ENCODE peak calls at places on chromosome 6, in five cellular contexts. One of them, this sample, is unnamed.

GRCh38 chr6:157529654-157530039 is 148.7 kb downstream of the ZDHHC14 start:
- DNase-seq in H1: no peak
- DNase-seq in GM13976: no peak
- DNase-seq in T-helper 1 cell: no peak
- DNase-seq in RWPE1: no peak
- DNase-seq in this sample: no peak

GRCh38 chr6:42088101-42088591 is 37.8 kb downstream of the TAF8 start:
- DNase-seq in H1: no peak
- DNase-seq in GM13976: no peak
- DNase-seq in T-helper 1 cell: no peak
- DNase-seq in RWPE1: peak; percentile 75
- DNase-seq in this sample: no peak

GRCh38 chr6:155273438-155273837 is 9.6 kb downstream of the CLDN20 start:
- DNase-seq in H1: no peak
- DNase-seq in GM13976: no peak
- DNase-seq in T-helper 1 cell: no peak
- DNase-seq in RWPE1: peak; percentile 24
- DNase-seq in this sample: no peak

GRCh38 chr6:113529191-113529590 is 328.0 kb upstream of the MARCKS start:
- DNase-seq in H1: no peak
- DNase-seq in GM13976: no peak
- DNase-seq in T-helper 1 cell: no peak
- DNase-seq in RWPE1: peak; percentile 19
- DNase-seq in this sample: no peak

GRCh38 chr6:161038229-161039003 is 46.8 kb downstream of the MAP3K4 start:
- DNase-seq in H1: no peak
- DNase-seq in GM13976: peak; percentile 37
- DNase-seq in T-helper 1 cell: no peak
- DNase-seq in RWPE1: peak; percentile 81
- DNase-seq in this sample: no peak

GRCh38 chr6:72272958-72273357 is 348.9 kb upstream of the KCNQ5 start:
- DNase-seq in H1: no peak
- DNase-seq in GM13976: no peak
- DNase-seq in T-helper 1 cell: no peak
- DNase-seq in RWPE1: no peak
- DNase-seq in this sample: no peak

GRCh38 chr6:40852667-40853383 is 186.2 kb downstream of the UNC5CL start:
- DNase-seq in H1: no peak
- DNase-seq in GM13976: peak; percentile 21
- DNase-seq in T-helper 1 cell: no peak
- DNase-seq in RWPE1: no peak
- DNase-seq in this sample: no peak

GRCh38 chr6:151068761-151069312 is 170.9 kb upstream of the AKAP12 start:
- DNase-seq in H1: no peak
- DNase-seq in GM13976: no peak
- DNase-seq in T-helper 1 cell: no peak
- DNase-seq in RWPE1: no peak
- DNase-seq in this sample: no peak

GRCh38 chr6:109039795-109040194 is 54.9 kb downstream of the SESN1 start:
- DNase-seq in H1: no peak
- DNase-seq in GM13976: no peak
- DNase-seq in T-helper 1 cell: no peak
- DNase-seq in RWPE1: no peak
- DNase-seq in this sample: peak; percentile 84

GRCh38 chr6:170206931-170207431 is 83.9 kb downstream of the DLL1 start:
- DNase-seq in H1: no peak
- DNase-seq in GM13976: no peak
- DNase-seq in T-helper 1 cell: no peak
- DNase-seq in RWPE1: no peak
- DNase-seq in this sample: no peak

GRCh38 chr6:135066806-135067205 is 12.2 kb upstream of the HBS1L start:
- DNase-seq in H1: no peak
- DNase-seq in GM13976: no peak
- DNase-seq in T-helper 1 cell: no peak
- DNase-seq in RWPE1: no peak
- DNase-seq in this sample: no peak

GRCh38 chr6:39451831-39452230 is 129.3 kb upstream of the KCNK16 start:
- DNase-seq in H1: peak; percentile 15
- DNase-seq in GM13976: peak; percentile 31
- DNase-seq in T-helper 1 cell: no peak
- DNase-seq in RWPE1: no peak
- DNase-seq in this sample: no peak

GRCh38 chr6:125636671-125637070 is 112.8 kb upstream of the HEY2 start:
- DNase-seq in H1: no peak
- DNase-seq in GM13976: no peak
- DNase-seq in T-helper 1 cell: no peak
- DNase-seq in RWPE1: no peak
- DNase-seq in this sample: no peak

GRCh38 chr6:158219229-158219628 is 51.1 kb downstream of the GTF2H5 start:
- DNase-seq in H1: no peak
- DNase-seq in GM13976: no peak
- DNase-seq in T-helper 1 cell: no peak
- DNase-seq in RWPE1: peak; percentile 66
- DNase-seq in this sample: no peak

GRCh38 chr6:49955847-49956246 is 8.1 kb downstream of the DEFB114 start:
- DNase-seq in H1: no peak
- DNase-seq in GM13976: no peak
- DNase-seq in T-helper 1 cell: no peak
- DNase-seq in RWPE1: no peak
- DNase-seq in this sample: no peak

GRCh38 chr6:35568967-35569606 is 56.4 kb upstream of the TULP1 start:
- DNase-seq in H1: no peak
- DNase-seq in GM13976: peak; percentile 43
- DNase-seq in T-helper 1 cell: peak; percentile 5
- DNase-seq in RWPE1: no peak
- DNase-seq in this sample: no peak

GRCh38 chr6:141866731-141867502 is 265.8 kb upstream of the GJE1 start:
- DNase-seq in H1: no peak
- DNase-seq in GM13976: no peak
- DNase-seq in T-helper 1 cell: no peak
- DNase-seq in RWPE1: no peak
- DNase-seq in this sample: no peak

GRCh38 chr6:154923199-154923869 is 71.8 kb upstream of the TIAM2 start:
- DNase-seq in H1: no peak
- DNase-seq in GM13976: no peak
- DNase-seq in T-helper 1 cell: no peak
- DNase-seq in RWPE1: no peak
- DNase-seq in this sample: no peak

GRCh38 chr6:118783931-118784528 is 109.9 kb upstream of the ASF1A start:
- DNase-seq in H1: no peak
- DNase-seq in GM13976: no peak
- DNase-seq in T-helper 1 cell: no peak
- DNase-seq in RWPE1: no peak
- DNase-seq in this sample: peak; percentile 93

GRCh38 chr6:39821014-39821738 is 29.0 kb downstream of the DAAM2 start:
- DNase-seq in H1: no peak
- DNase-seq in GM13976: no peak
- DNase-seq in T-helper 1 cell: no peak
- DNase-seq in RWPE1: no peak
- DNase-seq in this sample: no peak

This sample was measured in NCI-H526 treated with DMSO at 0.1 percent for 48 hours.